ENCODE peak calls at places on chromosomes 11 and 22, in six cellular contexts. N, K, G, X, B and A are unnamed samples.

GRCh38 chr11:33388793-33389525 is 131.8 kb downstream of the HIPK3 start:
- DNase-seq in G (no peak), B (no peak), X (no peak), N (no peak), K (no peak), A (no peak)

GRCh38 chr11:95153857-95154246 is 64.2 kb downstream of the ENDOD1 start:
- DNase-seq in B (no peak), N (no peak), K (no peak), X (no peak), G (no peak), A (no peak)

GRCh38 chr11:37459430-37459829 is 861.4 kb upstream of the RAG2 start:
- DNase-seq in K (no peak), G (no peak), N (no peak), X (no peak), B (no peak), A (no peak)

GRCh38 chr22:50672041-50672440 is 582 bp upstream of the SHANK3 start:
- DNase-seq in N (no peak), G (no peak), X (no peak), K (no peak), B (no peak), A (no peak)

GRCh38 chr11:96112192-96113099 is 188.5 kb upstream of the MTMR2 start:
- DNase-seq in G (no peak), X (no peak), K (no peak), N (no peak), B (no peak), A (no peak)

GRCh38 chr11:73409431-73409830 is 33.2 kb downstream of the RELT start:
- DNase-seq in B (no peak), X (no peak), G (no peak), K (no peak), N (no peak), A (no peak)

GRCh38 chr11:120137187-120137610 is 714 bp downstream of the TRIM29 start:
- DNase-seq in K (no peak), X (peak), B (no peak), G (no peak), N (no peak), A (no peak)

GRCh38 chr22:21697866-21698265 is 32.1 kb downstream of the PPIL2 start:
- DNase-seq in N (no peak), X (no peak), G (no peak), K (no peak), B (no peak), A (no peak)

GRCh38 chr11:104668797-104669463 is 229.3 kb downstream of the CASP12 start:
- DNase-seq in B (peak), K (no peak), X (no peak), N (peak), G (no peak), A (no peak)

GRCh38 chr11:70742553-70743291 is 344.4 kb downstream of the CTTN start:
- DNase-seq in G (no peak), K (no peak), N (no peak), X (no peak), B (no peak), A (no peak)

GRCh38 chr11:122696662-122697061 is 41.1 kb downstream of the UBASH3B start:
- DNase-seq in X (peak), B (no peak), G (no peak), K (no peak), N (no peak), A (no peak)

GRCh38 chr22:25453058-25453457 is 111.4 kb upstream of the GRK3 start:
- DNase-seq in B (no peak), N (no peak), G (no peak), X (no peak), K (no peak), A (no peak)

GRCh38 chr11:1737080-1737757 is 13.2 kb downstream of the IFITM10 start:
- DNase-seq in X (no peak), N (no peak), B (no peak), K (no peak), G (no peak), A (no peak)

GRCh38 chr11:121429556-121429955 is 22.6 kb upstream of the SORL1 start:
- DNase-seq in N (no peak), X (no peak), K (no peak), G (no peak), B (no peak), A (no peak)

GRCh38 chr11:1126491-1126926 is 31.2 kb upstream of the MUC5AC start:
- DNase-seq in G (no peak), B (no peak), N (no peak), X (no peak), K (no peak), A (no peak)

GRCh38 chr11:118135051-118135795 is 17.4 kb downstream of the SCN4B start:
- DNase-seq in G (no peak), X (no peak), K (no peak), B (no peak), N (no peak), A (no peak)

GRCh38 chr22:39266398-39267030 is 21.7 kb upstream of the PDGFB start:
- DNase-seq in K (no peak), G (peak), X (peak), B (no peak), N (no peak), A (no peak)

GRCh38 chr11:23570828-23571227 is 710.6 kb upstream of the CCDC179 start:
- DNase-seq in X (no peak), B (no peak), G (no peak), N (no peak), K (no peak), A (no peak)

GRCh38 chr11:81596709-81597108 is 1137.0 kb downstream of the FAM181B start:
- DNase-seq in K (peak), G (no peak), N (no peak), B (no peak), X (no peak), A (no peak)

GRCh38 chr11:99325807-99326206 is 305.1 kb downstream of the CNTN5 start:
- DNase-seq in X (no peak), K (no peak), G (no peak), B (peak), N (peak), A (no peak)

GRCh38 chr11:76317296-76317695 is 63.6 kb downstream of the THAP12 start:
- DNase-seq in K (no peak), X (no peak), N (no peak), G (no peak), B (no peak), A (no peak)

GRCh38 chr11:67558084-67558772 is 25.4 kb upstream of the GSTP1 start:
- DNase-seq in K (no peak), X (no peak), G (no peak), N (peak), B (peak), A (no peak)

GRCh38 chr22:25402501-25403283 is 161.8 kb upstream of the GRK3 start:
- DNase-seq in B (no peak), N (peak), X (no peak), G (no peak), K (no peak), A (no peak)

GRCh38 chr11:94776351-94777321 is 8.5 kb downstream of the AMOTL1 start:
- DNase-seq in N (peak), X (no peak), K (peak), B (no peak), G (no peak), A (no peak)

GRCh38 chr11:83521647-83522596 is 235.8 kb upstream of the CCDC90B start:
- DNase-seq in X (no peak), B (no peak), K (peak), N (peak), G (no peak), A (no peak)

GRCh38 chr11:95833378-95833777 is 43.1 kb downstream of the CEP57 start:
- DNase-seq in X (no peak), B (no peak), G (no peak), N (no peak), K (no peak), A (no peak)

GRCh38 chr11:126634963-126635362 is 279.5 kb downstream of the ST3GAL4 start:
- DNase-seq in K (no peak), B (no peak), G (no peak), X (no peak), N (no peak), A (no peak)

GRCh38 chr11:124039557-124039956 is 1.6 kb downstream of the OR10G7 start:
- DNase-seq in G (no peak), X (no peak), K (no peak), B (no peak), N (no peak), A (no peak)

GRCh38 chr22:39153220-39153860 is 860 bp upstream of the CBX7 start:
- DNase-seq in N (no peak), X (no peak), K (no peak), B (no peak), G (no peak), A (no peak)

GRCh38 chr11:71129624-71130023 is 122.8 kb downstream of the SHANK2 start:
- DNase-seq in K (peak), X (no peak), B (peak), N (peak), G (no peak), A (no peak)

GRCh38 chr22:10780281-10780680 is 4747.7 kb upstream of the OR11H1 start:
- DNase-seq in K (no peak), N (no peak), X (no peak), B (peak), G (no peak), A (no peak)

GRCh38 chr11:36774603-36775002 is 176.6 kb upstream of the RAG2 start:
- DNase-seq in K (no peak), N (peak), X (no peak), B (peak), G (no peak), A (no peak)

GRCh38 chr22:22748297-22748743 is 103.9 kb downstream of the GGTLC2 start:
- DNase-seq in X (no peak), B (no peak), K (peak), N (peak), G (peak), A (no peak)

GRCh38 chr11:111166655-111167054 is 78.9 kb upstream of the POU2AF2 start:
- DNase-seq in B (no peak), X (no peak), G (no peak), N (no peak), K (no peak), A (no peak)

GRCh38 chr11:41534861-41535260 is 75.4 kb upstream of the LRRC4C start:
- DNase-seq in B (no peak), G (no peak), X (no peak), N (no peak), K (no peak), A (no peak)

GRCh38 chr11:35143509-35144102 is 4.6 kb downstream of the CD44 start:
- DNase-seq in B (no peak), G (no peak), K (no peak), N (peak), X (no peak), A (no peak)